ENCODE peak calls at places on chromosomes 11 and 22, in six cellular contexts. One of them, this sample, is unnamed.

GRCh38 chr11:112769573-112769972 is 191.6 kb upstream of the NCAM1 start:
- ATAC-seq in left lung: no peak
- ATAC-seq in GM23338: no peak
- ATAC-seq in pancreas: no peak
- ATAC-seq in heart left ventricle: peak; percentile 45
- ATAC-seq in gastrocnemius medialis: peak; percentile 19
- ATAC-seq in this sample: no peak

GRCh38 chr11:128530119-128531091 is 57.0 kb downstream of the ETS1 start:
- ATAC-seq in left lung: peak; percentile 51
- ATAC-seq in GM23338: no peak
- ATAC-seq in pancreas: no peak
- ATAC-seq in heart left ventricle: peak; percentile 94
- ATAC-seq in gastrocnemius medialis: peak; percentile 62
- ATAC-seq in this sample: peak; percentile 94

GRCh38 chr11:1453611-1454386 is 32.8 kb downstream of the MOB2 start:
- ATAC-seq in left lung: peak; percentile 83
- ATAC-seq in GM23338: peak; percentile 86
- ATAC-seq in pancreas: peak; percentile 55
- ATAC-seq in heart left ventricle: peak; percentile 67
- ATAC-seq in gastrocnemius medialis: no peak
- ATAC-seq in this sample: peak; percentile 34

GRCh38 chr11:11157201-11157600 is 195.8 kb downstream of the CSNK2A3 start:
- ATAC-seq in left lung: peak; percentile 56
- ATAC-seq in GM23338: peak; percentile 82
- ATAC-seq in pancreas: no peak
- ATAC-seq in heart left ventricle: peak; percentile 60
- ATAC-seq in gastrocnemius medialis: no peak
- ATAC-seq in this sample: no peak

GRCh38 chr22:35418726-35419125 is 18.8 kb downstream of the MCM5 start:
- ATAC-seq in left lung: no peak
- ATAC-seq in GM23338: no peak
- ATAC-seq in pancreas: no peak
- ATAC-seq in heart left ventricle: no peak
- ATAC-seq in gastrocnemius medialis: no peak
- ATAC-seq in this sample: no peak

GRCh38 chr11:72807789-72808188 is 6.4 kb upstream of the ATG16L2 start:
- ATAC-seq in left lung: peak; percentile 37
- ATAC-seq in GM23338: no peak
- ATAC-seq in pancreas: peak; percentile 67
- ATAC-seq in heart left ventricle: peak; percentile 49
- ATAC-seq in gastrocnemius medialis: no peak
- ATAC-seq in this sample: peak; percentile 18

GRCh38 chr22:31302021-31302420 is 9.7 kb upstream of the PIK3IP1 start:
- ATAC-seq in left lung: peak; percentile 58
- ATAC-seq in GM23338: no peak
- ATAC-seq in pancreas: no peak
- ATAC-seq in heart left ventricle: no peak
- ATAC-seq in gastrocnemius medialis: no peak
- ATAC-seq in this sample: no peak

GRCh38 chr11:43895601-43896000 is 15.0 kb downstream of the ALKBH3 start:
- ATAC-seq in left lung: no peak
- ATAC-seq in GM23338: no peak
- ATAC-seq in pancreas: no peak
- ATAC-seq in heart left ventricle: no peak
- ATAC-seq in gastrocnemius medialis: no peak
- ATAC-seq in this sample: no peak

GRCh38 chr22:42811510-42811909 is 45.6 kb downstream of the ARFGAP3 start:
- ATAC-seq in left lung: no peak
- ATAC-seq in GM23338: no peak
- ATAC-seq in pancreas: no peak
- ATAC-seq in heart left ventricle: no peak
- ATAC-seq in gastrocnemius medialis: no peak
- ATAC-seq in this sample: no peak

GRCh38 chr22:31919730-31920129 is 24.6 kb upstream of the YWHAH start:
- ATAC-seq in left lung: no peak
- ATAC-seq in GM23338: no peak
- ATAC-seq in pancreas: no peak
- ATAC-seq in heart left ventricle: no peak
- ATAC-seq in gastrocnemius medialis: no peak
- ATAC-seq in this sample: no peak

GRCh38 chr11:18633256-18634139 is 644 bp downstream of the SPTY2D1 start:
- ATAC-seq in left lung: no peak
- ATAC-seq in GM23338: no peak
- ATAC-seq in pancreas: peak; percentile 1
- ATAC-seq in heart left ventricle: no peak
- ATAC-seq in gastrocnemius medialis: no peak
- ATAC-seq in this sample: no peak

GRCh38 chr11:130180896-130181294 is 21.3 kb downstream of the ST14 start:
- ATAC-seq in left lung: no peak
- ATAC-seq in GM23338: no peak
- ATAC-seq in pancreas: no peak
- ATAC-seq in heart left ventricle: no peak
- ATAC-seq in gastrocnemius medialis: no peak
- ATAC-seq in this sample: no peak

GRCh38 chr22:33405194-33405593 is 347.0 kb upstream of the SYN3 start:
- ATAC-seq in left lung: no peak
- ATAC-seq in GM23338: no peak
- ATAC-seq in pancreas: peak; percentile 44
- ATAC-seq in heart left ventricle: peak; percentile 84
- ATAC-seq in gastrocnemius medialis: no peak
- ATAC-seq in this sample: no peak

GRCh38 chr11:17333799-17334586 is 17.6 kb upstream of the NCR3LG1 start:
- ATAC-seq in left lung: no peak
- ATAC-seq in GM23338: no peak
- ATAC-seq in pancreas: no peak
- ATAC-seq in heart left ventricle: peak; percentile 85
- ATAC-seq in gastrocnemius medialis: peak; percentile 81
- ATAC-seq in this sample: no peak

GRCh38 chr11:83641511-83641910 is 355.3 kb upstream of the CCDC90B start:
- ATAC-seq in left lung: peak; percentile 92
- ATAC-seq in GM23338: peak; percentile 63
- ATAC-seq in pancreas: no peak
- ATAC-seq in heart left ventricle: peak; percentile 98
- ATAC-seq in gastrocnemius medialis: peak; percentile 58
- ATAC-seq in this sample: peak; percentile 82

GRCh38 chr11:30023037-30023436 is 6.2 kb upstream of the KCNA4 start:
- ATAC-seq in left lung: peak; percentile 73
- ATAC-seq in GM23338: no peak
- ATAC-seq in pancreas: no peak
- ATAC-seq in heart left ventricle: no peak
- ATAC-seq in gastrocnemius medialis: no peak
- ATAC-seq in this sample: no peak

GRCh38 chr11:6799402-6799801 is at the start of gene OR6A2:
- ATAC-seq in left lung: no peak
- ATAC-seq in GM23338: no peak
- ATAC-seq in pancreas: no peak
- ATAC-seq in heart left ventricle: no peak
- ATAC-seq in gastrocnemius medialis: no peak
- ATAC-seq in this sample: no peak

GRCh38 chr22:26852176-26852575 is 194.8 kb downstream of the MIAT start:
- ATAC-seq in left lung: no peak
- ATAC-seq in GM23338: peak; percentile 97
- ATAC-seq in pancreas: no peak
- ATAC-seq in heart left ventricle: no peak
- ATAC-seq in gastrocnemius medialis: no peak
- ATAC-seq in this sample: no peak

GRCh38 chr22:26853495-26853894 is 196.1 kb downstream of the MIAT start:
- ATAC-seq in left lung: no peak
- ATAC-seq in GM23338: no peak
- ATAC-seq in pancreas: no peak
- ATAC-seq in heart left ventricle: no peak
- ATAC-seq in gastrocnemius medialis: no peak
- ATAC-seq in this sample: no peak

GRCh38 chr22:26849575-26849974 is 192.2 kb downstream of the MIAT start:
- ATAC-seq in left lung: no peak
- ATAC-seq in GM23338: no peak
- ATAC-seq in pancreas: no peak
- ATAC-seq in heart left ventricle: no peak
- ATAC-seq in gastrocnemius medialis: no peak
- ATAC-seq in this sample: no peak

GRCh38 chr22:26851125-26851524 is 193.7 kb downstream of the MIAT start:
- ATAC-seq in left lung: no peak
- ATAC-seq in GM23338: no peak
- ATAC-seq in pancreas: no peak
- ATAC-seq in heart left ventricle: no peak
- ATAC-seq in gastrocnemius medialis: no peak
- ATAC-seq in this sample: no peak

DNA sequence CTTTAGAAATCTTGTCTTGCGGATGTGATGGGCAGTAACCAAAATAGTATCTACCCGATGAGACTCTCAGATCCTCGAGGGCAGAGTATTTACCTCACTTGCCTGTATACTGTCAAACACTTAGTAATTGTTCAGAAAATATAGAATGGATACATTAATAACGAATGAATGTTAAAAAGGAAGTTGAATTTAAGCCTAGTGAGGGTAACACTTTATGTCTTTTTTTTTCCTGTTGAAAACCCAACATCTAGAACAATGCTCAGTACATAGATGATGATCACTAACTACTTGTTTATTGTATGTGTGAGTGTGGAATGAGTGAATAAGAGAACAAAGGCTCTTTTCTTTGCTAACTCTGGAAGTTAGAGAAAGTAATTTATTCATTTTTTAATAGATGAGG is 195.7 kb downstream of the MIAT start:
- ATAC-seq in left lung: no peak
- ATAC-seq in GM23338: no peak
- ATAC-seq in pancreas: no peak
- ATAC-seq in heart left ventricle: no peak
- ATAC-seq in gastrocnemius medialis: no peak
- ATAC-seq in this sample: no peak
- H3K27me3 ChIP-seq in left lung: no peaks in the 10 kb centered on the region
- H3K27me3 ChIP-seq in GM23338: no peaks in the 10 kb centered on the region
- H3K27me3 ChIP-seq in pancreas: no peaks in the 10 kb centered on the region
- H3K27me3 ChIP-seq in heart left ventricle: no peaks in the 10 kb centered on the region
- H3K27me3 ChIP-seq in gastrocnemius medialis: no peaks in the 10 kb centered on the region
- H3K27me3 ChIP-seq in this sample: no peaks in the 10 kb centered on the region

GRCh38 chr22:38437416-38437815 is 17.6 kb downstream of the KCNJ4 start:
- ATAC-seq in left lung: no peak
- ATAC-seq in GM23338: no peak
- ATAC-seq in pancreas: no peak
- ATAC-seq in heart left ventricle: no peak
- ATAC-seq in gastrocnemius medialis: no peak
- ATAC-seq in this sample: no peak
- H3K27me3 ChIP-seq in left lung: peaks cover 24% of the 10 kb centered on the region
- H3K27me3 ChIP-seq in GM23338: no peaks in the 10 kb centered on the region
- H3K27me3 ChIP-seq in pancreas: no peaks in the 10 kb centered on the region
- H3K27me3 ChIP-seq in heart left ventricle: no peaks in the 10 kb centered on the region
- H3K27me3 ChIP-seq in gastrocnemius medialis: no peaks in the 10 kb centered on the region
- H3K27me3 ChIP-seq in this sample: peaks cover 36% of the 10 kb centered on the region

GRCh38 chr11:107593941-107594340 is 3.0 kb downstream of the ELMOD1 start:
- ATAC-seq in left lung: no peak
- ATAC-seq in GM23338: peak; percentile 4
- ATAC-seq in pancreas: no peak
- ATAC-seq in heart left ventricle: no peak
- ATAC-seq in gastrocnemius medialis: no peak
- ATAC-seq in this sample: no peak
- H3K27me3 ChIP-seq in left lung: peaks cover 95% of the 10 kb centered on the region
- H3K27me3 ChIP-seq in GM23338: peaks cover 66% of the 10 kb centered on the region
- H3K27me3 ChIP-seq in pancreas: peaks cover 39% of the 10 kb centered on the region
- H3K27me3 ChIP-seq in heart left ventricle: peaks cover 26% of the 10 kb centered on the region
- H3K27me3 ChIP-seq in gastrocnemius medialis: no peaks in the 10 kb centered on the region
- H3K27me3 ChIP-seq in this sample: peaks cover 79% of the 10 kb centered on the region

GRCh38 chr22:36660931-36661330 is 42.6 kb downstream of the CACNG2 start:
- ATAC-seq in left lung: no peak
- ATAC-seq in GM23338: no peak
- ATAC-seq in pancreas: no peak
- ATAC-seq in heart left ventricle: no peak
- ATAC-seq in gastrocnemius medialis: no peak
- ATAC-seq in this sample: no peak

GRCh38 chr22:36660510-36660840 is 43.1 kb downstream of the CACNG2 start:
- ATAC-seq in left lung: peak; percentile 8
- ATAC-seq in GM23338: no peak
- ATAC-seq in pancreas: no peak
- ATAC-seq in heart left ventricle: peak; percentile 11
- ATAC-seq in gastrocnemius medialis: peak; percentile 17
- ATAC-seq in this sample: no peak

GRCh38 chr22:36658900-36659299 is 44.7 kb downstream of the CACNG2 start:
- ATAC-seq in left lung: no peak
- ATAC-seq in GM23338: no peak
- ATAC-seq in pancreas: no peak
- ATAC-seq in heart left ventricle: no peak
- ATAC-seq in gastrocnemius medialis: no peak
- ATAC-seq in this sample: no peak

GRCh38 chr22:36662981-36663380 is 40.6 kb downstream of the CACNG2 start:
- ATAC-seq in left lung: no peak
- ATAC-seq in GM23338: no peak
- ATAC-seq in pancreas: no peak
- ATAC-seq in heart left ventricle: no peak
- ATAC-seq in gastrocnemius medialis: no peak
- ATAC-seq in this sample: no peak

GRCh38 chr22:36659762-36660509 is 43.6 kb downstream of the CACNG2 start:
- ATAC-seq in left lung: peak; percentile 98
- ATAC-seq in GM23338: peak; percentile 64
- ATAC-seq in pancreas: peak; percentile 95
- ATAC-seq in heart left ventricle: peak; percentile 98
- ATAC-seq in gastrocnemius medialis: peak; percentile 89
- ATAC-seq in this sample: peak; percentile 83
- H3K27me3 ChIP-seq in left lung: peaks cover 21% of the 10 kb centered on the region
- H3K27me3 ChIP-seq in GM23338: no peaks in the 10 kb centered on the region
- H3K27me3 ChIP-seq in pancreas: no peaks in the 10 kb centered on the region
- H3K27me3 ChIP-seq in heart left ventricle: no peaks in the 10 kb centered on the region
- H3K27me3 ChIP-seq in gastrocnemius medialis: no peaks in the 10 kb centered on the region
- H3K27me3 ChIP-seq in this sample: peaks cover 24% of the 10 kb centered on the region

GRCh38 chr11:68692115-68692514 is 7.8 kb downstream of the GAL start:
- ATAC-seq in left lung: no peak
- ATAC-seq in GM23338: no peak
- ATAC-seq in pancreas: no peak
- ATAC-seq in heart left ventricle: no peak
- ATAC-seq in gastrocnemius medialis: no peak
- ATAC-seq in this sample: no peak

GRCh38 chr11:68692881-68693483 is 8.6 kb downstream of the GAL start:
- ATAC-seq in left lung: no peak
- ATAC-seq in GM23338: no peak
- ATAC-seq in pancreas: no peak
- ATAC-seq in heart left ventricle: no peak
- ATAC-seq in gastrocnemius medialis: no peak
- ATAC-seq in this sample: no peak

GRCh38 chr11:68691402-68691784 is 7.0 kb downstream of the GAL start:
- ATAC-seq in left lung: no peak
- ATAC-seq in GM23338: no peak
- ATAC-seq in pancreas: no peak
- ATAC-seq in heart left ventricle: no peak
- ATAC-seq in gastrocnemius medialis: no peak
- ATAC-seq in this sample: no peak

GRCh38 chr11:68693484-68693882 is 9.1 kb downstream of the GAL start:
- ATAC-seq in left lung: no peak
- ATAC-seq in GM23338: no peak
- ATAC-seq in pancreas: no peak
- ATAC-seq in heart left ventricle: no peak
- ATAC-seq in gastrocnemius medialis: no peak
- ATAC-seq in this sample: no peak

GRCh38 chr11:68694404-68695297 is 10.3 kb downstream of the GAL start:
- ATAC-seq in left lung: no peak
- ATAC-seq in GM23338: peak; percentile 91
- ATAC-seq in pancreas: no peak
- ATAC-seq in heart left ventricle: no peak
- ATAC-seq in gastrocnemius medialis: no peak
- ATAC-seq in this sample: no peak
- H3K27me3 ChIP-seq in left lung: peaks cover 26% of the 10 kb centered on the region
- H3K27me3 ChIP-seq in GM23338: no peaks in the 10 kb centered on the region
- H3K27me3 ChIP-seq in pancreas: no peaks in the 10 kb centered on the region
- H3K27me3 ChIP-seq in heart left ventricle: peaks cover 2% of the 10 kb centered on the region
- H3K27me3 ChIP-seq in gastrocnemius medialis: no peaks in the 10 kb centered on the region
- H3K27me3 ChIP-seq in this sample: peaks cover 31% of the 10 kb centered on the region

This sample was measured in gastroesophageal sphincter.